ENCODE peak calls at places on chromosomes 2 and 18, in five cellular contexts. One of them, this sample, is unnamed. For H3K4me1, the result is how much of the 10 kb centered on the place peaks cover.

GRCh38 chr2:130346741-130347066 is 4.0 kb downstream of the IMP4 start:
- DNase-seq in heart right ventricle: no peak
- DNase-seq in transverse colon: no peak
- DNase-seq in psoas muscle: no peak
- DNase-seq in PC-3: no peak
- DNase-seq in this sample: no peak

GRCh38 chr2:26184555-26185303 is 11.8 kb downstream of the GAREM2 start:
- DNase-seq in heart right ventricle: peak
- DNase-seq in transverse colon: peak
- DNase-seq in psoas muscle: peak
- DNase-seq in PC-3: no peak
- DNase-seq in this sample: peak

GRCh38 chr2:71004857-71005256 is 10.2 kb upstream of the TEX261 start:
- DNase-seq in psoas muscle: no peak
- DNase-seq in transverse colon: no peak
- DNase-seq in PC-3: no peak
- DNase-seq in heart right ventricle: no peak
- DNase-seq in this sample: no peak

GRCh38 chr2:202530038-202530437 is 104.7 kb upstream of the FAM117B start:
- DNase-seq in heart right ventricle: no peak
- DNase-seq in psoas muscle: no peak
- DNase-seq in PC-3: no peak
- DNase-seq in transverse colon: no peak
- DNase-seq in this sample: no peak

GRCh38 chr18:23523429-23524212 is 20.3 kb downstream of the RMC1 start:
- DNase-seq in PC-3: peak
- DNase-seq in heart right ventricle: no peak
- DNase-seq in transverse colon: no peak
- DNase-seq in psoas muscle: no peak
- DNase-seq in this sample: no peak

GRCh38 chr18:7567487-7568425 is 640 bp downstream of the PTPRM start:
- DNase-seq in psoas muscle: peak
- DNase-seq in transverse colon: peak
- DNase-seq in heart right ventricle: peak
- DNase-seq in PC-3: peak
- DNase-seq in this sample: peak

GRCh38 chr2:235199128-235199527 is 247.3 kb downstream of the SH3BP4 start:
- DNase-seq in psoas muscle: no peak
- DNase-seq in heart right ventricle: no peak
- DNase-seq in transverse colon: no peak
- DNase-seq in PC-3: no peak
- DNase-seq in this sample: no peak

GRCh38 chr2:120982598-120982997 is 246.9 kb downstream of the GLI2 start:
- DNase-seq in psoas muscle: no peak
- DNase-seq in heart right ventricle: no peak
- DNase-seq in transverse colon: no peak
- DNase-seq in PC-3: no peak
- DNase-seq in this sample: no peak

GRCh38 chr2:69685321-69686048 is 41.9 kb upstream of the AAK1 start:
- DNase-seq in transverse colon: no peak
- DNase-seq in psoas muscle: no peak
- DNase-seq in PC-3: peak
- DNase-seq in heart right ventricle: no peak
- DNase-seq in this sample: no peak

GRCh38 chr2:12861344-12861942 is 144.7 kb downstream of the TRIB2 start:
- DNase-seq in psoas muscle: no peak
- DNase-seq in PC-3: peak
- DNase-seq in transverse colon: no peak
- DNase-seq in heart right ventricle: no peak
- DNase-seq in this sample: no peak

GRCh38 chr18:73144030-73144429 is 276.2 kb upstream of the NETO1 start:
- DNase-seq in heart right ventricle: no peak
- DNase-seq in transverse colon: no peak
- DNase-seq in psoas muscle: no peak
- DNase-seq in PC-3: no peak
- DNase-seq in this sample: no peak

GRCh38 chr18:74163019-74163656 is 14.8 kb downstream of the TIMM21 start:
- DNase-seq in psoas muscle: no peak
- DNase-seq in PC-3: no peak
- DNase-seq in heart right ventricle: no peak
- DNase-seq in transverse colon: no peak
- DNase-seq in this sample: no peak

GRCh38 chr2:118539290-118539689 is 308.2 kb downstream of the EN1 start:
- DNase-seq in psoas muscle: peak
- DNase-seq in transverse colon: no peak
- DNase-seq in PC-3: peak
- DNase-seq in heart right ventricle: no peak
- DNase-seq in this sample: no peak

GRCh38 chr2:207491086-207491485 is 38.7 kb upstream of the CREB1 start:
- DNase-seq in transverse colon: no peak
- DNase-seq in heart right ventricle: no peak
- DNase-seq in psoas muscle: no peak
- DNase-seq in PC-3: no peak
- DNase-seq in this sample: no peak

DNA sequence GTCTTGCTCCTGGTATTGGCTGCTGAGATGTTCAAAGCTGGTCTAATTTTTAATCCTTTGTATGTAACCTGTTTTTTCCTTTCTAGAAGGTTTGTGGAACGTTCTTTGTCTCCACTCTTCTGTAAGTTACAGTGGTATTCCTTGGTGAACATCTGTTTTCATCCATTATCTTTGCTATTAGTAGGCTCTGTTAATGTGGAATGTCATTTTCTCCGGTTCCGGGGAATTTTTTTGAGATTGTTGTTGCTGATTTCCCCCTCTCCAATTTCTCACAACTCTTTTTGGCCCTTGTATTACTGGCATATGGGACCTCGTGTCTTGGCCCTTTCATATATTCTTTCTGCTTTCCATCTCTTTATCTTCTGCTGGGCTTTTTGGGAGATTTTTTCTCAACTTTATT is 63.4 kb downstream of the LCLAT1 start:
- DNase-seq in heart right ventricle: no peak
- DNase-seq in psoas muscle: no peak
- DNase-seq in transverse colon: no peak
- DNase-seq in PC-3: no peak
- DNase-seq in this sample: no peak
- H3K4me1 ChIP-seq in heart right ventricle: under half
- H3K4me1 ChIP-seq in psoas muscle: under half
- H3K4me1 ChIP-seq in transverse colon: under half
- H3K4me1 ChIP-seq in PC-3: under half
- H3K4me1 ChIP-seq in this sample: under half

GRCh38 chr2:231201475-231201814 is 3.0 kb downstream of the ARMC9 start:
- DNase-seq in psoas muscle: no peak
- DNase-seq in PC-3: no peak
- DNase-seq in heart right ventricle: no peak
- DNase-seq in transverse colon: no peak
- DNase-seq in this sample: no peak

GRCh38 chr2:231198291-231199173 is at the start of gene ARMC9:
- DNase-seq in psoas muscle: peak
- DNase-seq in heart right ventricle: peak
- DNase-seq in transverse colon: peak
- DNase-seq in PC-3: peak
- DNase-seq in this sample: peak

GRCh38 chr2:231197741-231198290 is 615 bp upstream of the ARMC9 start:
- DNase-seq in PC-3: no peak
- DNase-seq in psoas muscle: no peak
- DNase-seq in heart right ventricle: no peak
- DNase-seq in transverse colon: no peak
- DNase-seq in this sample: no peak

GRCh38 chr2:231200805-231201474 is 2.5 kb downstream of the ARMC9 start:
- DNase-seq in transverse colon: no peak
- DNase-seq in heart right ventricle: no peak
- DNase-seq in PC-3: peak
- DNase-seq in psoas muscle: no peak
- DNase-seq in this sample: no peak

GRCh38 chr2:231199219-231199618 is 788 bp downstream of the ARMC9 start:
- DNase-seq in transverse colon: no peak
- DNase-seq in heart right ventricle: no peak
- DNase-seq in psoas muscle: no peak
- DNase-seq in PC-3: peak
- DNase-seq in this sample: no peak
- H3K27ac ChIP-seq in transverse colon: peak
- H3K27ac ChIP-seq in heart right ventricle: no peak
- H3K27ac ChIP-seq in psoas muscle: no peak
- H3K27ac ChIP-seq in PC-3: peak
- H3K27ac ChIP-seq in this sample: peak

DNA sequence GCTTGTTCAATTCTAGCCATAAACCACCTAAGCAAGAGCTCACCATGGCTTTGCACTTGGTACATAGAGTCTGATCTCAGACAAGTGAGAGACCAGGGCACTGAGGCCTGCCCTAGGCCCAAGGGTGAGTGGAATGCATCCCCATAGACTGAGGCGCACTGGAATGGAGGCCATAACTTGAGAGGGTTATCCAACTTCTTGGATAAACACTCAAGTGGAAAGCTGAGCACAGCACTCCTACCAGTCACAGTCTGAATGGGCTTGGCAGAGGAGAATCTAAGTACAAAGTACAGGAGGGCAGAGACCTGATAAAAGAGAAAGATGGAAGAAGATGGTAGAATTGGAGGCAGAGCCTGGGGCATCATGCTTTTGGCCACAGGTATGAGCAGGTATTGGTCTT is 30.4 kb upstream of the CASP10 start:
- DNase-seq in psoas muscle: no peak
- DNase-seq in heart right ventricle: no peak
- DNase-seq in PC-3: no peak
- DNase-seq in transverse colon: no peak
- DNase-seq in this sample: no peak
- H3K4me1 ChIP-seq in psoas muscle: under half
- H3K4me1 ChIP-seq in heart right ventricle: under half
- H3K4me1 ChIP-seq in PC-3: under half
- H3K4me1 ChIP-seq in transverse colon: under half
- H3K4me1 ChIP-seq in this sample: under half

DNA sequence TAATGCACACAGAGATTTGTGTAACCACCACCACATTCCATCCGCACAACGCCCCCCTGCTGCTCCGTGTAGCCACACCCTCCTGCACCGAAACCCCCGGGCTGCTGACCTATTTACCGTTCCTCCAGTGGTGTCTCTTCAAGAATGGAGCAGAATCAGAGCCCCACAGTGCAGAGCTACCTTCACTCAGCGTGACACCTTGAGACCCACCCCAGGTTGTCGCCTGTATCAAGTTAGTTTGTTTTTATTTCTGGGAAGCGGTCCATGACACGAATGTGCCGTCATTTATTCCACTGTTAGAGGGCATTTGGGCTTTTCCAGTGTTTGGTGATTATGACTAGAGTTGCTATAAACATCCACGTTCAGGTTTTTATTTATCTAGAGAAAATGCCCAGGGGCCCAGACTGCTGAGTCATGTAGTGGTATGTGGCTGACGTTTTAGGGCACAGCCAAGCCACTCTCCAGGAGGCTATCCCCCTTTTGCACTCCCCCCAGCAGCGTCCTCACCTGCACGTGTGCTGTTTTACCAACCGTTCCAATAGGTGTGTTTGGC is 266.7 kb downstream of the NDUFA10 start:
- DNase-seq in PC-3: peak
- DNase-seq in heart right ventricle: no peak
- DNase-seq in psoas muscle: peak
- DNase-seq in transverse colon: no peak
- DNase-seq in this sample: no peak
- H3K27ac ChIP-seq in PC-3: peak
- H3K27ac ChIP-seq in heart right ventricle: no peak
- H3K27ac ChIP-seq in psoas muscle: no peak
- H3K27ac ChIP-seq in transverse colon: no peak
- H3K27ac ChIP-seq in this sample: peak

GRCh38 chr2:167986223-167986622 is 261.2 kb downstream of the STK39 start:
- DNase-seq in transverse colon: no peak
- DNase-seq in PC-3: no peak
- DNase-seq in psoas muscle: no peak
- DNase-seq in heart right ventricle: no peak
- DNase-seq in this sample: no peak

GRCh38 chr2:167981945-167982344 is 265.4 kb downstream of the STK39 start:
- DNase-seq in transverse colon: no peak
- DNase-seq in PC-3: peak
- DNase-seq in psoas muscle: no peak
- DNase-seq in heart right ventricle: no peak
- DNase-seq in this sample: no peak

DNA sequence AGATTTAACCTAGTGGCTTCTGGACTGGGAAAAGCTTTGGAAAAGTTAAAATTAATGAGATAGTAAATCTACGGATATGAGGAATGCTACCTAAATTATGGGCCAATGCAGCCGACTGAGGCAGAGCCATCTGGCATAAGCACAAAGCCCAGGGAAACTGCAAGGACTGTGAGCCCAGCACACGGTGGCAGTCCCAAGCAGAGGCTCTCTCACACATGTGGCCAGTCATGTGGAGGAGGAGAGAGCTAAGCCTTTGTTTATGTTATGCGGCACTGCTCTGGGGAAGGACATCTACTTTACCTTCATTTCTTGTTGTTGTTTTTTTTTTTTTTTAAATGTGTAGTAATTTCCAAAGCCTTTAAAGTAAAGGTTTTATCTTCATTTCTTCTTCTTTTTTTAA is 267.0 kb downstream of the STK39 start:
- DNase-seq in PC-3: no peak
- DNase-seq in heart right ventricle: no peak
- DNase-seq in transverse colon: no peak
- DNase-seq in psoas muscle: no peak
- DNase-seq in this sample: no peak
- H3K4me1 ChIP-seq in PC-3: under half
- H3K4me1 ChIP-seq in heart right ventricle: under half
- H3K4me1 ChIP-seq in transverse colon: under half
- H3K4me1 ChIP-seq in psoas muscle: under half
- H3K4me1 ChIP-seq in this sample: under half

This sample was measured in ascending aorta.